ENCODE peak calls at places on chromosomes 7 and 10, in eight cellular contexts. One of them, this sample, is unnamed.

GRCh38 chr7:27193335-27194001 is 6.4 kb downstream of the HOXA13 start:
- DNase-seq in SK-N-SH: no peak
- DNase-seq in PC-3: peak; percentile 46
- DNase-seq in fibroblast of mammary gland: no peak
- DNase-seq in left ventricle myocardium inferior: no peak
- DNase-seq in spleen: peak; percentile 34
- DNase-seq in HFFc6: no peak
- DNase-seq in endothelial cell: no peak
- DNase-seq in this sample: no peak

GRCh38 chr7:104963991-104964385 is 50.0 kb upstream of the KMT2E start:
- DNase-seq in SK-N-SH: no peak
- DNase-seq in PC-3: peak; percentile 29
- DNase-seq in fibroblast of mammary gland: peak; percentile 63
- DNase-seq in left ventricle myocardium inferior: no peak
- DNase-seq in spleen: no peak
- DNase-seq in HFFc6: no peak
- DNase-seq in endothelial cell: no peak
- DNase-seq in this sample: no peak

GRCh38 chr7:36132025-36132424 is 21.0 kb upstream of the EEPD1 start:
- DNase-seq in SK-N-SH: no peak
- DNase-seq in PC-3: no peak
- DNase-seq in fibroblast of mammary gland: no peak
- DNase-seq in left ventricle myocardium inferior: no peak
- DNase-seq in spleen: no peak
- DNase-seq in HFFc6: no peak
- DNase-seq in endothelial cell: no peak
- DNase-seq in this sample: no peak

GRCh38 chr10:119022846-119023552 is 6.5 kb upstream of the NANOS1 start:
- DNase-seq in SK-N-SH: peak; percentile 80
- DNase-seq in PC-3: peak; percentile 82
- DNase-seq in fibroblast of mammary gland: peak; percentile 75
- DNase-seq in left ventricle myocardium inferior: no peak
- DNase-seq in spleen: no peak
- DNase-seq in HFFc6: peak; percentile 70
- DNase-seq in endothelial cell: no peak
- DNase-seq in this sample: no peak

GRCh38 chr7:30525409-30525808 is 20.8 kb upstream of the GGCT start:
- DNase-seq in SK-N-SH: no peak
- DNase-seq in PC-3: no peak
- DNase-seq in fibroblast of mammary gland: no peak
- DNase-seq in left ventricle myocardium inferior: no peak
- DNase-seq in spleen: no peak
- DNase-seq in HFFc6: no peak
- DNase-seq in endothelial cell: no peak
- DNase-seq in this sample: no peak

GRCh38 chr7:158270106-158270775 is 317.4 kb downstream of the PTPRN2 start:
- DNase-seq in SK-N-SH: no peak
- DNase-seq in PC-3: no peak
- DNase-seq in fibroblast of mammary gland: no peak
- DNase-seq in left ventricle myocardium inferior: no peak
- DNase-seq in spleen: peak; percentile 64
- DNase-seq in HFFc6: no peak
- DNase-seq in endothelial cell: no peak
- DNase-seq in this sample: no peak

GRCh38 chr10:132163278-132163765 is 23.4 kb upstream of the DPYSL4 start:
- DNase-seq in SK-N-SH: peak; percentile 86
- DNase-seq in PC-3: peak; percentile 80
- DNase-seq in fibroblast of mammary gland: no peak
- DNase-seq in left ventricle myocardium inferior: no peak
- DNase-seq in spleen: peak; percentile 73
- DNase-seq in HFFc6: no peak
- DNase-seq in endothelial cell: peak; percentile 59
- DNase-seq in this sample: no peak

GRCh38 chr7:14747701-14748100 is 154.8 kb downstream of the DGKB start:
- DNase-seq in SK-N-SH: no peak
- DNase-seq in PC-3: no peak
- DNase-seq in fibroblast of mammary gland: peak; percentile 38
- DNase-seq in left ventricle myocardium inferior: no peak
- DNase-seq in spleen: no peak
- DNase-seq in HFFc6: no peak
- DNase-seq in endothelial cell: no peak
- DNase-seq in this sample: no peak

GRCh38 chr7:277228-277627 is 12.7 kb upstream of the FOXL3 start:
- DNase-seq in SK-N-SH: no peak
- DNase-seq in PC-3: peak; percentile 65
- DNase-seq in fibroblast of mammary gland: no peak
- DNase-seq in left ventricle myocardium inferior: no peak
- DNase-seq in spleen: no peak
- DNase-seq in HFFc6: peak; percentile 12
- DNase-seq in endothelial cell: no peak
- DNase-seq in this sample: no peak

GRCh38 chr10:86371116-86371515 is 4.5 kb upstream of the GRID1 start:
- DNase-seq in SK-N-SH: no peak
- DNase-seq in PC-3: no peak
- DNase-seq in fibroblast of mammary gland: no peak
- DNase-seq in left ventricle myocardium inferior: no peak
- DNase-seq in spleen: peak; percentile 39
- DNase-seq in HFFc6: no peak
- DNase-seq in endothelial cell: no peak
- DNase-seq in this sample: no peak

GRCh38 chr10:110408203-110408871 is 89.4 kb upstream of the DUSP5 start:
- DNase-seq in SK-N-SH: no peak
- DNase-seq in PC-3: peak; percentile 94
- DNase-seq in fibroblast of mammary gland: peak; percentile 66
- DNase-seq in left ventricle myocardium inferior: no peak
- DNase-seq in spleen: no peak
- DNase-seq in HFFc6: peak; percentile 66
- DNase-seq in endothelial cell: no peak
- DNase-seq in this sample: no peak

GRCh38 chr10:86139066-86139657 is 227.4 kb downstream of the GRID1 start:
- DNase-seq in SK-N-SH: no peak
- DNase-seq in PC-3: peak; percentile 17
- DNase-seq in fibroblast of mammary gland: no peak
- DNase-seq in left ventricle myocardium inferior: no peak
- DNase-seq in spleen: no peak
- DNase-seq in HFFc6: no peak
- DNase-seq in endothelial cell: peak; percentile 61
- DNase-seq in this sample: no peak

GRCh38 chr10:50326757-50327701 is 75.7 kb upstream of the ASAH2 start:
- DNase-seq in SK-N-SH: no peak
- DNase-seq in PC-3: peak; percentile 100
- DNase-seq in fibroblast of mammary gland: peak; percentile 85
- DNase-seq in left ventricle myocardium inferior: peak; percentile 26
- DNase-seq in spleen: no peak
- DNase-seq in HFFc6: peak; percentile 65
- DNase-seq in endothelial cell: no peak
- DNase-seq in this sample: peak; percentile 70

GRCh38 chr10:13658256-13658655 is 71.5 kb downstream of the PRPF18 start:
- DNase-seq in SK-N-SH: no peak
- DNase-seq in PC-3: no peak
- DNase-seq in fibroblast of mammary gland: no peak
- DNase-seq in left ventricle myocardium inferior: no peak
- DNase-seq in spleen: no peak
- DNase-seq in HFFc6: no peak
- DNase-seq in endothelial cell: no peak
- DNase-seq in this sample: no peak

GRCh38 chr10:110617455-110618162 is 26.5 kb upstream of the RBM20 start:
- DNase-seq in SK-N-SH: no peak
- DNase-seq in PC-3: no peak
- DNase-seq in fibroblast of mammary gland: no peak
- DNase-seq in left ventricle myocardium inferior: no peak
- DNase-seq in spleen: no peak
- DNase-seq in HFFc6: no peak
- DNase-seq in endothelial cell: no peak
- DNase-seq in this sample: no peak

GRCh38 chr7:33932221-33932620 is 26.9 kb downstream of the BMPER start:
- DNase-seq in SK-N-SH: no peak
- DNase-seq in PC-3: no peak
- DNase-seq in fibroblast of mammary gland: peak; percentile 19
- DNase-seq in left ventricle myocardium inferior: no peak
- DNase-seq in spleen: no peak
- DNase-seq in HFFc6: no peak
- DNase-seq in endothelial cell: no peak
- DNase-seq in this sample: no peak

GRCh38 chr7:111998326-111998725 is 207.9 kb downstream of the DOCK4 start:
- DNase-seq in SK-N-SH: no peak
- DNase-seq in PC-3: no peak
- DNase-seq in fibroblast of mammary gland: no peak
- DNase-seq in left ventricle myocardium inferior: no peak
- DNase-seq in spleen: no peak
- DNase-seq in HFFc6: no peak
- DNase-seq in endothelial cell: no peak
- DNase-seq in this sample: no peak

GRCh38 chr10:477620-478019 is 211.8 kb downstream of the DIP2C start:
- DNase-seq in SK-N-SH: no peak
- DNase-seq in PC-3: no peak
- DNase-seq in fibroblast of mammary gland: no peak
- DNase-seq in left ventricle myocardium inferior: no peak
- DNase-seq in spleen: no peak
- DNase-seq in HFFc6: no peak
- DNase-seq in endothelial cell: no peak
- DNase-seq in this sample: no peak

GRCh38 chr10:1615186-1615954 is 122.0 kb downstream of the ADARB2 start:
- DNase-seq in SK-N-SH: no peak
- DNase-seq in PC-3: no peak
- DNase-seq in fibroblast of mammary gland: no peak
- DNase-seq in left ventricle myocardium inferior: no peak
- DNase-seq in spleen: peak; percentile 56
- DNase-seq in HFFc6: no peak
- DNase-seq in endothelial cell: no peak
- DNase-seq in this sample: no peak

GRCh38 chr10:114021135-114021534 is 22.5 kb upstream of the ADRB1 start:
- DNase-seq in SK-N-SH: no peak
- DNase-seq in PC-3: no peak
- DNase-seq in fibroblast of mammary gland: no peak
- DNase-seq in left ventricle myocardium inferior: peak; percentile 30
- DNase-seq in spleen: no peak
- DNase-seq in HFFc6: no peak
- DNase-seq in endothelial cell: no peak
- DNase-seq in this sample: no peak

GRCh38 chr7:3393862-3394261 is 92.8 kb downstream of the SDK1 start:
- DNase-seq in SK-N-SH: no peak
- DNase-seq in PC-3: no peak
- DNase-seq in fibroblast of mammary gland: peak; percentile 6
- DNase-seq in left ventricle myocardium inferior: no peak
- DNase-seq in spleen: no peak
- DNase-seq in HFFc6: no peak
- DNase-seq in endothelial cell: no peak
- DNase-seq in this sample: no peak

DNA sequence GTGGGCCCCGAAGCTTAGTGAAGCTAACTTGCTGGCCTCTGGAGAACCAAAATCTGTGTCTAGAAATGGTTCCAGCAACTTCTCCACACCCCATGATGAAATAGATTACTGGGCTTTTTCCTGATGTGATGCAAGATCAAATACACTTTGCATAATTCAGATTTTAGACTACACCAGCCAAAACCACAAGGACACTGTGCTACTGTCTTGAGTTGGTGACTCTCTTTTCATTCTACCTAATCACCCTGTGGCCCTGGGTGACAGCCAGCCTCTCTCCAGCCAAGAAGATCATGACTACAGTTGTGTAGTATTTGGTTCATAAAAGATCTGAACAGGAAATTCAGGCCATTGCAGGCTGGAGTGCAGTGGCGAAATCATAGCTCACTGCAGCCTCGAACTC is 22.2 kb downstream of the AZGP1 start:
- DNase-seq in SK-N-SH: no peak
- DNase-seq in PC-3: peak; percentile 36
- DNase-seq in fibroblast of mammary gland: peak; percentile 62
- DNase-seq in left ventricle myocardium inferior: no peak
- DNase-seq in spleen: no peak
- DNase-seq in HFFc6: no peak
- DNase-seq in endothelial cell: no peak
- DNase-seq in this sample: peak; percentile 10
- TF ChIP-seq CTCF in SK-N-SH: no peak
- TF ChIP-seq CTCF in PC-3: no peak
- TF ChIP-seq CTCF in fibroblast of mammary gland: no peak
- TF ChIP-seq CTCF in left ventricle myocardium inferior: no peak
- TF ChIP-seq CTCF in spleen: no peak
- TF ChIP-seq CTCF in HFFc6: no peak
- TF ChIP-seq CTCF in endothelial cell: no peak
- TF ChIP-seq CTCF in this sample: no peak

GRCh38 chr10:5779753-5780152 is 33.5 kb downstream of the GDI2 start:
- DNase-seq in SK-N-SH: no peak
- DNase-seq in PC-3: no peak
- DNase-seq in fibroblast of mammary gland: peak; percentile 20
- DNase-seq in left ventricle myocardium inferior: no peak
- DNase-seq in spleen: no peak
- DNase-seq in HFFc6: no peak
- DNase-seq in endothelial cell: no peak
- DNase-seq in this sample: no peak

GRCh38 chr10:5776881-5777197 is 36.4 kb downstream of the GDI2 start:
- DNase-seq in SK-N-SH: no peak
- DNase-seq in PC-3: peak; percentile 20
- DNase-seq in fibroblast of mammary gland: peak; percentile 88
- DNase-seq in left ventricle myocardium inferior: no peak
- DNase-seq in spleen: no peak
- DNase-seq in HFFc6: peak; percentile 54
- DNase-seq in endothelial cell: no peak
- DNase-seq in this sample: peak; percentile 35

GRCh38 chr10:5775705-5776104 is 37.5 kb downstream of the GDI2 start:
- DNase-seq in SK-N-SH: no peak
- DNase-seq in PC-3: no peak
- DNase-seq in fibroblast of mammary gland: no peak
- DNase-seq in left ventricle myocardium inferior: peak; percentile 20
- DNase-seq in spleen: peak; percentile 93
- DNase-seq in HFFc6: no peak
- DNase-seq in endothelial cell: no peak
- DNase-seq in this sample: no peak

GRCh38 chr10:5774987-5775386 is 38.2 kb downstream of the GDI2 start:
- DNase-seq in SK-N-SH: no peak
- DNase-seq in PC-3: no peak
- DNase-seq in fibroblast of mammary gland: no peak
- DNase-seq in left ventricle myocardium inferior: no peak
- DNase-seq in spleen: no peak
- DNase-seq in HFFc6: no peak
- DNase-seq in endothelial cell: no peak
- DNase-seq in this sample: no peak

GRCh38 chr10:5776150-5776880 is 36.9 kb downstream of the GDI2 start:
- DNase-seq in SK-N-SH: peak; percentile 24
- DNase-seq in PC-3: no peak
- DNase-seq in fibroblast of mammary gland: no peak
- DNase-seq in left ventricle myocardium inferior: no peak
- DNase-seq in spleen: no peak
- DNase-seq in HFFc6: no peak
- DNase-seq in endothelial cell: no peak
- DNase-seq in this sample: no peak
- TF ChIP-seq CTCF in SK-N-SH: peak; percentile 21
- TF ChIP-seq CTCF in PC-3: no peak
- TF ChIP-seq CTCF in fibroblast of mammary gland: peak; percentile 20
- TF ChIP-seq CTCF in left ventricle myocardium inferior: no peak
- TF ChIP-seq CTCF in spleen: no peak
- TF ChIP-seq CTCF in HFFc6: no peak
- TF ChIP-seq CTCF in endothelial cell: no peak
- TF ChIP-seq CTCF in this sample: peak; percentile 19

GRCh38 chr7:118045629-118046028 is 138.3 kb upstream of the LSM8 start:
- DNase-seq in SK-N-SH: no peak
- DNase-seq in PC-3: no peak
- DNase-seq in fibroblast of mammary gland: no peak
- DNase-seq in left ventricle myocardium inferior: no peak
- DNase-seq in spleen: no peak
- DNase-seq in HFFc6: no peak
- DNase-seq in endothelial cell: no peak
- DNase-seq in this sample: no peak
- TF ChIP-seq CTCF in SK-N-SH: no peak
- TF ChIP-seq CTCF in PC-3: no peak
- TF ChIP-seq CTCF in fibroblast of mammary gland: no peak
- TF ChIP-seq CTCF in left ventricle myocardium inferior: no peak
- TF ChIP-seq CTCF in spleen: no peak
- TF ChIP-seq CTCF in HFFc6: no peak
- TF ChIP-seq CTCF in endothelial cell: no peak
- TF ChIP-seq CTCF in this sample: no peak

GRCh38 chr10:127849224-127849623 is 43.5 kb downstream of the CLRN3 start:
- DNase-seq in SK-N-SH: no peak
- DNase-seq in PC-3: no peak
- DNase-seq in fibroblast of mammary gland: no peak
- DNase-seq in left ventricle myocardium inferior: no peak
- DNase-seq in spleen: no peak
- DNase-seq in HFFc6: no peak
- DNase-seq in endothelial cell: no peak
- DNase-seq in this sample: no peak
- TF ChIP-seq CTCF in SK-N-SH: no peak
- TF ChIP-seq CTCF in PC-3: no peak
- TF ChIP-seq CTCF in fibroblast of mammary gland: no peak
- TF ChIP-seq CTCF in left ventricle myocardium inferior: no peak
- TF ChIP-seq CTCF in spleen: no peak
- TF ChIP-seq CTCF in HFFc6: no peak
- TF ChIP-seq CTCF in endothelial cell: no peak
- TF ChIP-seq CTCF in this sample: no peak